ENCODE peak calls at places on chromosomes 4 and X, in six cellular contexts. One of them, this sample, is unnamed. For H3K4me1, the result is how much of the 10 kb centered on the place peaks cover.

GRCh38 chr4:70739496-70740337 is 18.0 kb downstream of the RUFY3 start:
- DNase-seq in left ventricle myocardium inferior: no peak
- DNase-seq in cardiac muscle cell: no peak
- DNase-seq in GM23248: no peak
- DNase-seq in PC-9: no peak
- DNase-seq in psoas muscle: no peak
- DNase-seq in this sample: no peak

GRCh38 chr4:4254666-4255065 is 6.6 kb upstream of the TMEM128 start:
- DNase-seq in PC-9: no peak
- DNase-seq in left ventricle myocardium inferior: no peak
- DNase-seq in psoas muscle: no peak
- DNase-seq in GM23248: no peak
- DNase-seq in cardiac muscle cell: no peak
- DNase-seq in this sample: no peak

GRCh38 chrX:141662781-141663180 is 35.8 kb downstream of the SPANXD start:
- DNase-seq in left ventricle myocardium inferior: no peak
- DNase-seq in psoas muscle: no peak
- DNase-seq in PC-9: no peak
- DNase-seq in GM23248: no peak
- DNase-seq in cardiac muscle cell: peak
- DNase-seq in this sample: no peak

GRCh38 chr4:16155503-16156169 is 70.6 kb downstream of the TAPT1 start:
- DNase-seq in psoas muscle: no peak
- DNase-seq in cardiac muscle cell: no peak
- DNase-seq in left ventricle myocardium inferior: no peak
- DNase-seq in PC-9: no peak
- DNase-seq in GM23248: no peak
- DNase-seq in this sample: no peak

GRCh38 chr4:1038948-1039492 is 27.6 kb downstream of the FGFRL1 start:
- DNase-seq in left ventricle myocardium inferior: no peak
- DNase-seq in cardiac muscle cell: no peak
- DNase-seq in PC-9: no peak
- DNase-seq in psoas muscle: no peak
- DNase-seq in GM23248: no peak
- DNase-seq in this sample: no peak

GRCh38 chr4:71189471-71189870 is 149.3 kb upstream of the SLC4A4 start:
- DNase-seq in PC-9: no peak
- DNase-seq in GM23248: peak
- DNase-seq in psoas muscle: no peak
- DNase-seq in left ventricle myocardium inferior: no peak
- DNase-seq in cardiac muscle cell: peak
- DNase-seq in this sample: no peak

GRCh38 chrX:42615161-42615563 is 162.8 kb downstream of the PPP1R2C start:
- DNase-seq in PC-9: no peak
- DNase-seq in cardiac muscle cell: peak
- DNase-seq in GM23248: no peak
- DNase-seq in left ventricle myocardium inferior: no peak
- DNase-seq in psoas muscle: no peak
- DNase-seq in this sample: no peak

GRCh38 chrX:153462291-153462690 is 8.1 kb downstream of the HAUS7 start:
- DNase-seq in left ventricle myocardium inferior: no peak
- DNase-seq in cardiac muscle cell: no peak
- DNase-seq in GM23248: no peak
- DNase-seq in psoas muscle: peak
- DNase-seq in PC-9: no peak
- DNase-seq in this sample: no peak

GRCh38 chr4:3372933-3373465 is 68.8 kb upstream of the HGFAC start:
- DNase-seq in cardiac muscle cell: no peak
- DNase-seq in GM23248: no peak
- DNase-seq in left ventricle myocardium inferior: peak
- DNase-seq in psoas muscle: peak
- DNase-seq in PC-9: no peak
- DNase-seq in this sample: peak

GRCh38 chr4:39716356-39716755 is 18.4 kb downstream of the UBE2K start:
- DNase-seq in psoas muscle: no peak
- DNase-seq in cardiac muscle cell: no peak
- DNase-seq in GM23248: no peak
- DNase-seq in PC-9: no peak
- DNase-seq in left ventricle myocardium inferior: no peak
- DNase-seq in this sample: no peak

GRCh38 chr4:184957451-184958115 is 60.7 kb upstream of the HELT start:
- DNase-seq in left ventricle myocardium inferior: no peak
- DNase-seq in cardiac muscle cell: no peak
- DNase-seq in psoas muscle: no peak
- DNase-seq in PC-9: no peak
- DNase-seq in GM23248: no peak
- DNase-seq in this sample: no peak

GRCh38 chr4:168421671-168422070 is 58.6 kb downstream of the DDX60L start:
- DNase-seq in left ventricle myocardium inferior: no peak
- DNase-seq in cardiac muscle cell: peak
- DNase-seq in psoas muscle: no peak
- DNase-seq in PC-9: peak
- DNase-seq in GM23248: peak
- DNase-seq in this sample: no peak

GRCh38 chrX:102985182-102985581 is 48.1 kb downstream of the RAB40AL start:
- DNase-seq in PC-9: no peak
- DNase-seq in cardiac muscle cell: peak
- DNase-seq in left ventricle myocardium inferior: no peak
- DNase-seq in GM23248: no peak
- DNase-seq in psoas muscle: no peak
- DNase-seq in this sample: no peak

GRCh38 chrX:8743126-8743732 is 11.3 kb upstream of the ANOS1 start:
- DNase-seq in psoas muscle: peak
- DNase-seq in cardiac muscle cell: peak
- DNase-seq in left ventricle myocardium inferior: no peak
- DNase-seq in GM23248: peak
- DNase-seq in PC-9: peak
- DNase-seq in this sample: peak

GRCh38 chrX:72011734-72012133 is 101.1 kb downstream of the NHSL2 start:
- DNase-seq in cardiac muscle cell: no peak
- DNase-seq in GM23248: no peak
- DNase-seq in psoas muscle: no peak
- DNase-seq in left ventricle myocardium inferior: no peak
- DNase-seq in PC-9: no peak
- DNase-seq in this sample: no peak

DNA sequence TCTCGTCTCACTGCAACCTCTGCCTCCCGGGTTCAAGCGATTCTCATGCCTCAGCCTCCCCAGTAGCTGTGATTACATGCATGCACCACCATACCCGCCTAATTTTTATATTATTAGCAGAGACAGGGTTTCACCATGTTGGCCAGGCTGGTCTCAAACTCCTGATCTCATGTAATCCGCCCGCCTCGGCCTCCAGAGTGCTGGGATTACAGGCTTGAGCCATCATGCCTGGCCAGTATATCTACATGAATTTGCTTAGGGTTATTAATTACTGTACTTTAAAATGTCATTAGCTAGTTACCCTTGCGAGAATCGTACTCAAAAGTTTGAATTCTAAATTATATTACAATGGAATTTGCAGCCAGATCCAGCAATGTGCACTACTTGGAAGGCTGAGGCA is 8.9 kb downstream of the CPEB2 start:
- DNase-seq in cardiac muscle cell: no peak
- DNase-seq in left ventricle myocardium inferior: no peak
- DNase-seq in GM23248: no peak
- DNase-seq in PC-9: no peak
- DNase-seq in psoas muscle: no peak
- DNase-seq in this sample: no peak
- H3K4me1 ChIP-seq in cardiac muscle cell: half or more
- H3K4me1 ChIP-seq in left ventricle myocardium inferior: half or more
- H3K4me1 ChIP-seq in GM23248: under half
- H3K4me1 ChIP-seq in PC-9: under half
- H3K4me1 ChIP-seq in psoas muscle: under half
- H3K4me1 ChIP-seq in this sample: under half

GRCh38 chr4:73606465-73606974 is 13.7 kb downstream of the RASSF6 start:
- DNase-seq in cardiac muscle cell: no peak
- DNase-seq in GM23248: no peak
- DNase-seq in psoas muscle: no peak
- DNase-seq in PC-9: no peak
- DNase-seq in left ventricle myocardium inferior: no peak
- DNase-seq in this sample: no peak

GRCh38 chr4:73608677-73609594 is 11.3 kb downstream of the RASSF6 start:
- DNase-seq in cardiac muscle cell: no peak
- DNase-seq in GM23248: peak
- DNase-seq in left ventricle myocardium inferior: no peak
- DNase-seq in psoas muscle: no peak
- DNase-seq in PC-9: no peak
- DNase-seq in this sample: no peak

GRCh38 chr4:73603854-73604584 is 16.2 kb downstream of the RASSF6 start:
- DNase-seq in cardiac muscle cell: peak
- DNase-seq in left ventricle myocardium inferior: no peak
- DNase-seq in GM23248: no peak
- DNase-seq in psoas muscle: no peak
- DNase-seq in PC-9: no peak
- DNase-seq in this sample: no peak

GRCh38 chr4:73609688-73610087 is 10.5 kb downstream of the RASSF6 start:
- DNase-seq in cardiac muscle cell: peak
- DNase-seq in PC-9: no peak
- DNase-seq in psoas muscle: no peak
- DNase-seq in GM23248: no peak
- DNase-seq in left ventricle myocardium inferior: no peak
- DNase-seq in this sample: no peak

GRCh38 chr4:73607375-73608026 is 12.7 kb downstream of the RASSF6 start:
- DNase-seq in psoas muscle: no peak
- DNase-seq in left ventricle myocardium inferior: no peak
- DNase-seq in GM23248: no peak
- DNase-seq in PC-9: no peak
- DNase-seq in cardiac muscle cell: no peak
- DNase-seq in this sample: no peak
- H3K4me1 ChIP-seq in psoas muscle: under half
- H3K4me1 ChIP-seq in left ventricle myocardium inferior: under half
- H3K4me1 ChIP-seq in GM23248: under half
- H3K4me1 ChIP-seq in PC-9: under half
- H3K4me1 ChIP-seq in cardiac muscle cell: under half
- H3K4me1 ChIP-seq in this sample: under half

DNA sequence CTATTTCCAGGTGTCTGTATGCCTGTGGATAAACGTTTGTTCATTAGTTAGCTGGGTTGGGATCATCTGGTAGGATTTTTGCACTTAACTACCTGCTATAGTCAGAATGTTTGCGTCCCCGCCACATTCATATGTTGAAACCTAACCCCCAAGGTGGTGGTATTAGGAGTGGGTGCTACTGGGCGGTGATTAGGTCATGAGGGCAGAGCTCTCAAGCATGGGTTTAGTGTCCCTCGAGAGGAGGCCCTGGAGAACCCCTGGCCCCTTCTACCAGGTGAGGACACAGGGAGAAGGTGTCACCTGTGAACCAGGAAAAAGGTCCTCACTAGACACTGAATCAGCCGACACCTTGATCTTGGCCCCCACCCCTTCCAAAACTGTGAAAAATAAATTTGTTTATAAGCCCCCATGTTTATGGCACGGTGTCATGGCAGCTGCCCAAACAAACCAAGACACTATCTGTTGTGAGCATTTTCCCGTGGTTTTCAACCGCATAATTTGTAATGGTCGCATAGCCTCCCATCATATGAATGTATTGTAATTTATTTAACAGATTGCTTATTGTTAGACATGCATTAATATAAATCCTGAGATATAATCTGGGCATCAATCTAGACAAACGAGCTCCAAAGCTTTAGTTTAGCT is 92.7 kb upstream of the TRIM2 start:
- DNase-seq in PC-9: no peak
- DNase-seq in left ventricle myocardium inferior: no peak
- DNase-seq in cardiac muscle cell: no peak
- DNase-seq in GM23248: no peak
- DNase-seq in psoas muscle: no peak
- DNase-seq in this sample: no peak
- H3K4me1 ChIP-seq in PC-9: under half
- H3K4me1 ChIP-seq in left ventricle myocardium inferior: under half
- H3K4me1 ChIP-seq in cardiac muscle cell: under half
- H3K4me1 ChIP-seq in GM23248: under half
- H3K4me1 ChIP-seq in psoas muscle: under half
- H3K4me1 ChIP-seq in this sample: under half

GRCh38 chr4:54902976-54903375 is 222.4 kb downstream of the KDR start:
- DNase-seq in cardiac muscle cell: peak
- DNase-seq in PC-9: no peak
- DNase-seq in psoas muscle: no peak
- DNase-seq in GM23248: no peak
- DNase-seq in left ventricle myocardium inferior: no peak
- DNase-seq in this sample: no peak
- H3K4me1 ChIP-seq in cardiac muscle cell: under half
- H3K4me1 ChIP-seq in PC-9: under half
- H3K4me1 ChIP-seq in psoas muscle: under half
- H3K4me1 ChIP-seq in GM23248: under half
- H3K4me1 ChIP-seq in left ventricle myocardium inferior: under half
- H3K4me1 ChIP-seq in this sample: under half

DNA sequence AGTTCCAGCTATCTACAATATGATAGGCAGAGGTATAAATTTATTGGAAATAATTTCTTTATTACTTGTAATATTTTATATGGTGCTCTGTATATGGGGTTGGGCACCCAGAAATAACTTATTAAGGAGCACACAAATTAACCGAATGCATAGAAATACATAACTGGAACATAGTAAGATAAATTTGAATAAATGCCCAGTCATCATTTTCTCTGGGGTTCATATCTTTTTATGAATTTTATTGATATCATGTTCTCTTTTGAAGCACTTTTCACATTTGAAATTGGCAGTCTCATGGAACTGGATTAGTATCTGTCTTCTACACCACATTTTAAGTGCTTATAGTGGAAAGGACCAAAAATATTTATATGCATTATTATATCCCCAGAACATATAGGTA is 122.0 kb downstream of the PCDH7 start:
- DNase-seq in psoas muscle: no peak
- DNase-seq in GM23248: no peak
- DNase-seq in PC-9: no peak
- DNase-seq in cardiac muscle cell: no peak
- DNase-seq in left ventricle myocardium inferior: no peak
- DNase-seq in this sample: no peak
- H3K4me1 ChIP-seq in psoas muscle: under half
- H3K4me1 ChIP-seq in GM23248: under half
- H3K4me1 ChIP-seq in PC-9: under half
- H3K4me1 ChIP-seq in cardiac muscle cell: half or more
- H3K4me1 ChIP-seq in left ventricle myocardium inferior: under half
- H3K4me1 ChIP-seq in this sample: under half

GRCh38 chr4:107315584-107315983 is 279.5 kb upstream of the DKK2 start:
- DNase-seq in left ventricle myocardium inferior: no peak
- DNase-seq in GM23248: no peak
- DNase-seq in psoas muscle: no peak
- DNase-seq in cardiac muscle cell: no peak
- DNase-seq in PC-9: no peak
- DNase-seq in this sample: no peak
- H3K4me1 ChIP-seq in left ventricle myocardium inferior: under half
- H3K4me1 ChIP-seq in GM23248: under half
- H3K4me1 ChIP-seq in psoas muscle: under half
- H3K4me1 ChIP-seq in cardiac muscle cell: under half
- H3K4me1 ChIP-seq in PC-9: under half
- H3K4me1 ChIP-seq in this sample: under half

This sample was measured in gastrocnemius medialis.